ENCODE peak calls at places on chromosomes 6 and 20, in ten cellular contexts. U, P, Q, D, X, F, Z, B, T and V are unnamed samples.

GRCh38 chr6:47047479-47048411 is 5.6 kb upstream of the ADGRF1 start:
- DNase-seq in P (no peak), D (peak; percentile 87), Z (peak; percentile 29), U (peak; percentile 99), Q (no peak), X (peak; percentile 15), T (no peak), F (peak; percentile 74), B (peak; percentile 71), V (no peak)

GRCh38 chr20:9068232-9068781 is 580 bp upstream of the PLCB4 start:
- DNase-seq in X (no peak), T (peak; percentile 70), Q (peak; percentile 59), U (peak; percentile 80), P (no peak), F (no peak), B (no peak), Z (no peak), D (peak; percentile 60), V (no peak)

GRCh38 chr6:16973071-16973470 is 128.8 kb upstream of the STMND1 start:
- DNase-seq in Q (no peak), D (no peak), X (no peak), P (no peak), T (no peak), B (no peak), Z (no peak), U (no peak), F (no peak), V (no peak)

GRCh38 chr6:119495230-119495683 is 145.7 kb upstream of the MAN1A1 start:
- DNase-seq in P (no peak), Z (no peak), B (no peak), U (no peak), D (no peak), F (no peak), Q (peak; percentile 30), T (peak; percentile 42), X (no peak), V (no peak)

GRCh38 chr6:37033255-37033654 is 27.8 kb downstream of the FGD2 start:
- DNase-seq in U (no peak), Q (no peak), X (no peak), T (no peak), D (peak; percentile 29), P (no peak), B (no peak), F (no peak), Z (no peak), V (no peak)

GRCh38 chr6:83978324-83978734 is 55.2 kb upstream of the MRAP2 start:
- DNase-seq in T (no peak), Q (no peak), P (no peak), X (no peak), D (no peak), Z (no peak), B (no peak), U (peak; percentile 37), F (no peak), V (no peak)

GRCh38 chr6:168120390-168121307 is 41.6 kb upstream of the FRMD1 start:
- DNase-seq in T (no peak), X (no peak), F (no peak), Z (no peak), B (no peak), P (no peak), U (no peak), Q (no peak), D (no peak), V (no peak)

GRCh38 chr20:19770375-19770774 is 12.3 kb downstream of the RIN2 start:
- DNase-seq in Q (no peak), B (no peak), X (no peak), U (peak; percentile 28), F (no peak), T (no peak), D (no peak), Z (no peak), P (no peak), V (no peak)

GRCh38 chr20:48603116-48603818 is 224.5 kb downstream of the PREX1 start:
- DNase-seq in Z (peak; percentile 29), U (peak; percentile 65), X (no peak), Q (no peak), D (no peak), P (no peak), F (no peak), T (no peak), B (no peak), V (no peak)

GRCh38 chr6:158481612-158482473 is 78.0 kb upstream of the TMEM181 start:
- DNase-seq in Z (peak; percentile 63), B (no peak), T (no peak), F (no peak), D (peak; percentile 93), P (no peak), X (no peak), Q (no peak), U (peak; percentile 22), V (peak; percentile 63)

GRCh38 chr20:56808732-56809131 is 179.6 kb downstream of the TFAP2C start:
- DNase-seq in U (no peak), B (no peak), Z (no peak), Q (no peak), P (no peak), F (no peak), X (no peak), T (no peak), D (no peak), V (no peak)

GRCh38 chr6:146770965-146771735 is 172.4 kb downstream of the ADGB start:
- DNase-seq in Q (peak; percentile 62), F (no peak), X (peak; percentile 57), Z (no peak), U (no peak), B (peak; percentile 71), P (peak; percentile 2), T (peak; percentile 72), D (no peak), V (no peak)

GRCh38 chr6:16136086-16136485 is 7.2 kb downstream of the MYLIP start:
- DNase-seq in T (no peak), Z (no peak), P (no peak), D (no peak), B (no peak), X (peak; percentile 35), U (no peak), F (no peak), Q (no peak), V (no peak)

GRCh38 chr20:2599265-2600060 is 53.0 kb upstream of the NOP56 start:
- DNase-seq in Q (no peak), T (no peak), F (no peak), X (no peak), P (no peak), B (no peak), D (peak; percentile 15), Z (no peak), U (peak; percentile 40), V (no peak)

GRCh38 chr20:3563113-3563512 is 92.3 kb downstream of the ATRN start:
- DNase-seq in Z (no peak), Q (no peak), U (no peak), X (no peak), F (no peak), B (no peak), P (no peak), D (peak; percentile 16), T (no peak), V (no peak)

GRCh38 chr6:9428416-9429172 is 986.3 kb downstream of the TFAP2A start:
- DNase-seq in T (no peak), X (no peak), P (no peak), Q (no peak), F (peak; percentile 22), D (peak; percentile 13), U (no peak), B (no peak), Z (no peak), V (no peak)

GRCh38 chr20:47252879-47253307 is 103.6 kb downstream of the ZMYND8 start:
- DNase-seq in F (no peak), T (no peak), D (no peak), X (no peak), U (no peak), Q (no peak), P (no peak), Z (no peak), B (no peak), V (no peak)

GRCh38 chr6:12801141-12801540 is 84.6 kb downstream of the PHACTR1 start:
- DNase-seq in T (no peak), P (no peak), D (no peak), F (peak; percentile 30), Z (no peak), X (no peak), B (no peak), U (no peak), Q (no peak), V (peak; percentile 33)

GRCh38 chr20:33704197-33704924 is 15.7 kb downstream of the PXMP4 start:
- DNase-seq in D (no peak), X (no peak), U (no peak), P (no peak), Z (no peak), Q (no peak), T (no peak), B (no peak), F (no peak), V (peak; percentile 6)

GRCh38 chr6:48606618-48607017 is 495.6 kb upstream of the PTCHD4 start:
- DNase-seq in B (no peak), P (no peak), Q (no peak), T (no peak), D (no peak), X (no peak), F (no peak), Z (no peak), U (no peak), V (no peak)

GRCh38 chr6:107692351-107692750 is 131.8 kb downstream of the SCML4 start:
- DNase-seq in D (peak; percentile 41), U (no peak), B (no peak), X (no peak), P (no peak), F (no peak), Z (peak; percentile 95), T (no peak), Q (no peak), V (no peak)

GRCh38 chr6:154001494-154002285 is 37.4 kb upstream of the OPRM1 start:
- DNase-seq in U (no peak), Z (no peak), D (no peak), P (no peak), B (no peak), F (no peak), X (no peak), T (no peak), Q (no peak), V (no peak)

GRCh38 chr20:288956-289692 is 1.4 kb downstream of the C20orf96 start:
- DNase-seq in Z (no peak), T (no peak), X (no peak), U (no peak), F (no peak), Q (no peak), B (no peak), P (no peak), D (no peak), V (no peak)

GRCh38 chr6:14035448-14035847 is 82.1 kb upstream of the CD83 start:
- DNase-seq in D (peak; percentile 98), P (no peak), U (peak; percentile 95), F (peak; percentile 89), B (no peak), T (no peak), Z (peak; percentile 35), Q (no peak), X (no peak), V (no peak)

GRCh38 chr20:31454374-31454773 is 13.9 kb downstream of the DEFB123 start:
- DNase-seq in D (no peak), U (no peak), X (no peak), T (no peak), Q (no peak), F (no peak), B (no peak), P (no peak), Z (no peak), V (no peak)

GRCh38 chr6:135053433-135053832 is 1.2 kb downstream of the HBS1L start:
- DNase-seq in T (no peak), P (no peak), U (no peak), F (no peak), Z (no peak), Q (no peak), B (no peak), D (no peak), X (no peak), V (no peak)

GRCh38 chr6:48567016-48567415 is 456.0 kb upstream of the PTCHD4 start:
- DNase-seq in T (no peak), B (no peak), X (no peak), Q (no peak), Z (peak; percentile 4), F (peak; percentile 24), D (peak; percentile 41), U (no peak), P (no peak), V (peak; percentile 46)

GRCh38 chr6:73985891-73986290 is 289.9 kb downstream of the CD109 start:
- DNase-seq in D (peak; percentile 54), U (peak; percentile 16), F (no peak), Q (no peak), B (no peak), X (no peak), P (no peak), Z (peak; percentile 12), T (no peak), V (no peak)